ENCODE peak calls at places on chromosomes 1 and 21, in four cellular contexts. M is lung, Z is colonic mucosa, S is mammary epithelial cell. R is an unnamed sample. For H3K9me3, the result is how much of the 10 kb centered on the place peaks cover.

GRCh38 chr1:12608311-12608957 is 9.6 kb downstream of the DHRS3 start:
- DNase-seq in M (no peak), Z (no peak), S (no peak), R (no peak)

GRCh38 chr1:29120955-29121485 is 2.7 kb downstream of the TMEM200B start:
- DNase-seq in M (no peak), Z (peak), S (no peak), R (no peak)

GRCh38 chr1:82950606-82951200 is 1048.2 kb downstream of the TTLL7 start:
- DNase-seq in M (no peak), Z (no peak), S (no peak), R (no peak)

GRCh38 chr1:222064388-222065201 is 322.7 kb upstream of the DUSP10 start:
- DNase-seq in M (no peak), Z (no peak), S (peak), R (no peak)

GRCh38 chr1:227774051-227774720 is 39.0 kb downstream of the SNAP47 start:
- DNase-seq in M (no peak), Z (no peak), S (no peak), R (no peak)

GRCh38 chr1:22969224-22969829 is 3.3 kb downstream of the LACTBL1 start:
- DNase-seq in M (no peak), Z (peak), S (peak), R (no peak)

GRCh38 chr1:165365344-165365743 is 8.8 kb upstream of the LMX1A start:
- DNase-seq in M (no peak), Z (no peak), S (peak), R (no peak)

GRCh38 chr21:41684381-41685245 is 82.2 kb downstream of the RIPK4 start:
- DNase-seq in M (peak), Z (no peak), S (peak), R (peak)

GRCh38 chr21:43727571-43728466 is 8.9 kb downstream of the PDXK start:
- DNase-seq in M (peak), Z (no peak), S (no peak), R (no peak)

GRCh38 chr1:71014110-71014509 is 33.5 kb downstream of the PTGER3 start:
- DNase-seq in M (no peak), Z (no peak), S (no peak), R (no peak)

GRCh38 chr21:45286671-45287437 is 841 bp downstream of the POFUT2 start:
- DNase-seq in M (no peak), Z (no peak), S (no peak), R (no peak)

GRCh38 chr1:196295766-196296165 is 312.5 kb downstream of the KCNT2 start:
- DNase-seq in M (no peak), Z (no peak), S (peak), R (no peak)

GRCh38 chr21:43667191-43667904 is 8.0 kb downstream of the RRP1B start:
- DNase-seq in M (no peak), Z (no peak), S (peak), R (no peak)

GRCh38 chr21:33871171-33871570 is 44.4 kb downstream of the ATP5PO start:
- DNase-seq in M (no peak), Z (no peak), S (peak), R (no peak)

GRCh38 chr1:119647228-119647733 is 785 bp downstream of the ZNF697 start:
- DNase-seq in M (no peak), Z (no peak), S (no peak), R (no peak)

GRCh38 chr1:53359934-53360276 is 32.0 kb upstream of the LRP8 start:
- DNase-seq in M (no peak), Z (no peak), S (no peak), R (no peak)

GRCh38 chr1:223765719-223766340 is 53.5 kb downstream of the CAPN2 start:
- DNase-seq in M (no peak), Z (no peak), S (no peak), R (no peak)

GRCh38 chr1:232033285-232033684 is 406.7 kb downstream of the DISC1 start:
- DNase-seq in M (no peak), Z (no peak), S (no peak), R (no peak)

GRCh38 chr1:97252076-97252475 is 530.5 kb downstream of the PTBP2 start:
- DNase-seq in M (peak), Z (no peak), S (peak), R (no peak)

GRCh38 chr21:15221799-15222386 is 157.1 kb upstream of the NRIP1 start:
- DNase-seq in M (peak), Z (no peak), S (peak), R (no peak)

GRCh38 chr1:159012495-159012894 is 2.8 kb downstream of the IFI16 start:
- DNase-seq in M (no peak), Z (peak), S (peak), R (no peak)

GRCh38 chr1:157505481-157506272 is 46.6 kb downstream of the FCRL5 start:
- DNase-seq in M (peak), Z (peak), S (peak), R (peak)

GRCh38 chr1:207064546-207064945 is 11.5 kb downstream of the PFKFB2 start:
- DNase-seq in M (peak), Z (no peak), S (no peak), R (no peak)

GRCh38 chr1:76942549-76942948 is 75.3 kb downstream of the ST6GALNAC5 start:
- DNase-seq in M (no peak), Z (no peak), S (no peak), R (no peak)

GRCh38 chr1:172322219-172323061 is 98.0 kb upstream of the C1orf105 start:
- DNase-seq in M (peak), Z (no peak), S (peak), R (no peak)

GRCh38 chr1:232767381-232768074 is 37.7 kb upstream of the MAP10 start:
- DNase-seq in M (no peak), Z (peak), S (peak), R (no peak)

GRCh38 chr1:18289597-18289996 is 182.0 kb downstream of the IGSF21 start:
- DNase-seq in M (no peak), Z (no peak), S (no peak), R (no peak)

GRCh38 chr1:200139661-200140250 is 112.2 kb downstream of the NR5A2 start:
- DNase-seq in M (no peak), Z (peak), S (peak), R (no peak)

GRCh38 chr21:15257646-15258045 is 192.8 kb upstream of the NRIP1 start:
- DNase-seq in M (no peak), Z (no peak), S (peak), R (no peak)

GRCh38 chr1:112060266-112060665 is 70.8 kb upstream of the KCND3 start:
- DNase-seq in M (no peak), Z (no peak), S (no peak), R (no peak)

GRCh38 chr1:54309631-54310366 is 96.4 kb downstream of the SSBP3 start:
- DNase-seq in M (no peak), Z (no peak), S (no peak), R (no peak)

GRCh38 chr1:167805041-167805556 is 83.3 kb downstream of the MPZL1 start:
- DNase-seq in M (no peak), Z (no peak), S (no peak), R (no peak)

GRCh38 chr1:2983319-2983705 is 38.0 kb upstream of the ACTRT2 start:
- DNase-seq in M (no peak), Z (no peak), S (no peak), R (no peak)
- H3K9me3 ChIP-seq in M (under half), Z (under half), S (under half), R (under half)

GRCh38 chr1:8438449-8438848 is 120.5 kb downstream of the SLC45A1 start:
- DNase-seq in M (no peak), Z (no peak), S (no peak), R (no peak)

GRCh38 chr1:8441466-8441865 is 123.6 kb downstream of the SLC45A1 start:
- DNase-seq in M (no peak), Z (no peak), S (no peak), R (no peak)

GRCh38 chr1:8447616-8448150 is 129.8 kb downstream of the SLC45A1 start:
- DNase-seq in M (no peak), Z (no peak), S (no peak), R (no peak)

GRCh38 chr1:8439015-8439702 is 121.2 kb downstream of the SLC45A1 start:
- DNase-seq in M (peak), Z (peak), S (peak), R (peak)

DNA sequence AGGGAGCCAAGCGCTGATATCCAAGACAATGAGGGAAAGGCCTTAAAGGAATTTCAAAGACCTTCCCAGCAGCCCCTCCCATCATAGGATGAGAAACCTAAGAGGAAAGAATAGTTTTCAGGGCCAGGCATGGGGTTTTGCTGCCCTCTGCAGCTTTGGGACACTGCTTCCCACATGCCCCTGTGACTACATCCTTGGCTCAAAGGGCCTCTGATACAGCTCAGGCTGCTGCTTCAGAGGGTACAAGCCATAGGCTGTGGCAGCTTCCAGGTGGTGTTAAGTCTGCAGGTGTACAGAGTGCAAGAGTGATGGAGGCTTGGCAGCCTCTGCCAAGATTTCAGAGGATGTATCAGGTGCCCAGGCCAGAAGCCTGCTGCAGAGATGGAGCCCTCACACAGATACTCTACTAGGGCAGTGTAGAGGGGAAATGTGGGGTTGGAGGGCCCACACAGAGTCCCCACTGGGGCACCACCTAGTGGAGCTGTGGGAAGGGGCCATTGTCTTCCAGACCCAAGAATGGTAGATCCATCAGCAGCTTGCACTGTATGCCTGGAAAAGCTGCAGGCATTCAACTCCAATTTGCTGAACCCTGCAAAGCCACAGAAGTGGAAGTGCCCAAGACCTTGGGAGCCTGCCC is 125.8 kb downstream of the SLC45A1 start:
- DNase-seq in M (no peak), Z (no peak), S (no peak), R (peak)
- TF ChIP-seq CTCF in M (no peak), Z (no peak), S (no peak), R (no peak)

DNA sequence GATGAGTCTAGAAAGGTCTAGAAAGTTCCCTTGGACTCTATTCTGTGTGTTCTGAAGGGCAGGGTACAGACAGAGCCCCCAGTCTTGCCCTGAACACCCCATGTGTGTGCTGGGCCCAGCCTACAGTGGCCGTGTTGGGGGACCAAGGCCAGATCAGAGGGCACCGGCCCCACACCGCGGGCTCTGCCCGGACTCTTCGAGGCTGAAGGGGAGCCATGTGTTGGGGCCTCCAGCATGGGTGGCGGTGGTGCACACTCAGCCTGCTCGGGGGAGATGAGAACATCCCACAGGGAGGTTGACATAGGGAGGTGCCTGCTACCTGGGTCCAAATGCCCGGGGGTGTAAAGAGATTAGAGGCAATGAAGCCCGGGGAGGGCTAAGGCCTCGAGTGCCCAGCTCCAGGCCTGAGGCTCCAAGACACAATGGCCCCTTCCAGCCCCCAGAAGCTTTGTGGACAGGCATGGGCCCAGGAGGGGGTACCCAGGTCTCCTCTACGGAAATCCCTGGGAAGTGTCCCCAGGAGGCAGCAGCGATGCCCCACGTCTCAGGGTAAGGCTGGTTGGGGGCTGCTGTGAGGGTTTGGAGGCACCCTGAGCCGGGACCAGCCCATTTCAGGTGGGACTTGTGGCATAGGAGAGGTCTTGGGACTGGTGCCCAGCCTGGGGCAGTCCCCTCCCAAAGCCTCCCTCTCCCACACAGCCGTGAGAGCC is 12.1 kb downstream of the ARHGEF16 start:
- DNase-seq in M (no peak), Z (no peak), S (no peak), R (no peak)
- H3K4me3 ChIP-seq in M (no peak), Z (no peak), S (no peak), R (no peak)

DNA sequence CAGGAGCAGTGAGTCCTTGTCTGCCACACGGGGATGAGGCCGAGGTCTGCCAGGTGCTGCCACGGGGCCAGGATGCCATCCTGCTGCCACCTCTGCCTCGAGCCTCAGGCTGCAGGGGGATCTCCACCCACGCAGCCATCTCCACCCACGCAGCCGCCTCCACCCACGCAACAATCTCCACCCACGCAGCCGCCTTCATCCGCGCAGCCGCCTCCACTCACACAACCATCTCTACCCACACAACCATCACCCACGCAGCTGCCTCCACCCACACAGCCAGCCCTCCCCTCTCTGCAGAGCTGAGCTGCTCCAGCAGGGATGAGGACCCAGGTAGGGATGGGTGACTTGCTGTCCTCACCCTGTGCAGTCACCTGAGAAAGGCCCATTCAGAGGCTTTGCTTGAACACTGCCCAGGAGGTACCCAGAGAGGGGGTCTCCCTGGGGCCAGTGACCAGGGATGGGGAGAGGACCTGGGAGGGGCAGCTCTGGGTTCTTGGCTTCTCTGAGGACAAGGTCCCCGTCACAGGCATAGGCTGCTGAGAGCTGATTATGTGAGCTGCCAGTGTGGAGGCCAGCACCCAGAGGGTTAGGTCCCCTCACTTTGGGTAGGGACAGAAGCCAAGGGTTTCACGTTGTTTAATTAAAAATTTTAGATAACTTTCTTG is 46.6 kb upstream of the TTC34 start:
- DNase-seq in M (no peak), Z (no peak), S (no peak), R (no peak)
- H3K9me3 ChIP-seq in M (under half), Z (under half), S (under half), R (under half)

DNA sequence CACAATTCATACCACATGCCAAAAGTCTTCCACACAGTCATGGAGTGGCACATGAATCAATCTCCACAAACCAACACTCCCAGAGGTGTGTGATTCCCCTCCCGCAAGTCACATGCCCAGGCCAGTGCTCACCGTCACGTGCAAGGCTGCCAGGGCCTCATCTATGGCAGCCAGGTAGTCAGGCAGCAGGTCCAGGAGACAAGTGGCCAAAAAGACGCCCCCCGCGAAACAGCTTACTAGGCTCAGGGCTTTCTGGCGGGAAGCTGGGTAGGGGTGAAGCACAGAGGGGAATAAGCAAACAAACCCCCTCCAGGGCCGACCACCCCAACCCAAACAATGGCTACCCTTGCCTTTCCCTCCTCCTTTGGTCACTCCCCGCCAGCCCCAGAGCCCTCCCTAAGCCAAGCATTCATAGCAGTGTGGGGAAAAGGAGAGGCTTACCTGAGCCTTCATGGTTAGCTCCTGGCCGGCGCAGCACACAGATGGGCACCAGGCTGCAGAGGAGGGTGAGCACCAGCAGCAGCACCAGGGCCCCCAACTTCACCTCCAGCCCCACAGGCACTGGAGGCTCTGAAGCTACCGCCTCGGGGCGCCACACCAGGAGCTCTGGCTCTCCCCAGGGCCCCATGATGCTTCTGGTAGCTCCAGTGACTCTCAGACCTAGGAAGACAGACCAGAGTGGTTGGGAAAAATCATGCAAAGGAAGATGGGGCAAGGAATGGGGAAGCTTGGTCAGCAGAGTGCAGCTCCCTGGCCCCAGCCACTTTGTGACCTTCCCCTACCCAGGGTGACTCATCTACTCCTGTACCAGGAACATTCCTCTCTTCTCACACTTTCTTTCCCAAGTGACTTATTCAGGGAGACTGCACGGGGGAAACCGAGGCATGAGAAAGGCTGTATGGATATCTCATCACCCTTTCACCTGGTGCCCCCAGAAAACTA is 978 bp downstream of the SLC39A1 start:
- DNase-seq in M (peak), Z (peak), S (peak), R (peak)
- TF ChIP-seq CTCF in M (no peak), Z (no peak), S (no peak), R (no peak)

R was measured in Caco-2.